ENCODE peak calls at places on chromosome 13, in nine cellular contexts. One of them, this sample, is unnamed.

GRCh38 chr13:112887151-112887550 is 81.9 kb upstream of the MCF2L start:
- DNase-seq in neural crest cell: no peak
- DNase-seq in PC-3: no peak
- DNase-seq in OCI-LY7: no peak
- DNase-seq in kidney epithelial cell: no peak
- DNase-seq in mesothelial cell of epicardium: no peak
- DNase-seq in brain microvascular endothelial cell: no peak
- DNase-seq in CD14-positive monocyte: no peak
- DNase-seq in choroid plexus epithelial cell: no peak
- DNase-seq in this sample: no peak

GRCh38 chr13:41019578-41020347 is 647 bp upstream of the ELF1 start:
- DNase-seq in mesothelial cell of epicardium: no peak
- DNase-seq in kidney epithelial cell: peak
- DNase-seq in choroid plexus epithelial cell: no peak
- DNase-seq in OCI-LY7: no peak
- DNase-seq in neural crest cell: no peak
- DNase-seq in PC-3: no peak
- DNase-seq in CD14-positive monocyte: no peak
- DNase-seq in brain microvascular endothelial cell: no peak
- DNase-seq in this sample: no peak

GRCh38 chr13:36820222-36820621 is 1.2 kb downstream of the RFXAP start:
- DNase-seq in choroid plexus epithelial cell: no peak
- DNase-seq in CD14-positive monocyte: no peak
- DNase-seq in PC-3: no peak
- DNase-seq in brain microvascular endothelial cell: no peak
- DNase-seq in neural crest cell: no peak
- DNase-seq in kidney epithelial cell: no peak
- DNase-seq in mesothelial cell of epicardium: no peak
- DNase-seq in OCI-LY7: peak
- DNase-seq in this sample: no peak

GRCh38 chr13:109401891-109402290 is 384.5 kb downstream of the IRS2 start:
- DNase-seq in mesothelial cell of epicardium: no peak
- DNase-seq in OCI-LY7: no peak
- DNase-seq in kidney epithelial cell: no peak
- DNase-seq in choroid plexus epithelial cell: no peak
- DNase-seq in CD14-positive monocyte: no peak
- DNase-seq in PC-3: no peak
- DNase-seq in brain microvascular endothelial cell: no peak
- DNase-seq in neural crest cell: no peak
- DNase-seq in this sample: no peak

GRCh38 chr13:67769987-67770341 is 539.8 kb upstream of the PCDH9 start:
- DNase-seq in choroid plexus epithelial cell: no peak
- DNase-seq in mesothelial cell of epicardium: no peak
- DNase-seq in brain microvascular endothelial cell: no peak
- DNase-seq in kidney epithelial cell: no peak
- DNase-seq in PC-3: no peak
- DNase-seq in OCI-LY7: no peak
- DNase-seq in neural crest cell: no peak
- DNase-seq in CD14-positive monocyte: no peak
- DNase-seq in this sample: no peak

GRCh38 chr13:39062004-39062403 is 23.7 kb downstream of the NHLRC3 start:
- DNase-seq in OCI-LY7: no peak
- DNase-seq in mesothelial cell of epicardium: no peak
- DNase-seq in CD14-positive monocyte: no peak
- DNase-seq in PC-3: no peak
- DNase-seq in choroid plexus epithelial cell: no peak
- DNase-seq in kidney epithelial cell: no peak
- DNase-seq in brain microvascular endothelial cell: no peak
- DNase-seq in neural crest cell: no peak
- DNase-seq in this sample: no peak

GRCh38 chr13:113145496-113145895 is 13.0 kb upstream of the PROZ start:
- DNase-seq in CD14-positive monocyte: no peak
- DNase-seq in kidney epithelial cell: no peak
- DNase-seq in mesothelial cell of epicardium: no peak
- DNase-seq in OCI-LY7: no peak
- DNase-seq in neural crest cell: no peak
- DNase-seq in PC-3: no peak
- DNase-seq in brain microvascular endothelial cell: no peak
- DNase-seq in choroid plexus epithelial cell: no peak
- DNase-seq in this sample: peak

GRCh38 chr13:77138813-77139212 is 111.9 kb upstream of the FBXL3 start:
- DNase-seq in choroid plexus epithelial cell: no peak
- DNase-seq in kidney epithelial cell: no peak
- DNase-seq in neural crest cell: no peak
- DNase-seq in mesothelial cell of epicardium: no peak
- DNase-seq in OCI-LY7: no peak
- DNase-seq in CD14-positive monocyte: no peak
- DNase-seq in PC-3: no peak
- DNase-seq in brain microvascular endothelial cell: no peak
- DNase-seq in this sample: no peak

GRCh38 chr13:75813323-75813722 is 177.2 kb downstream of the LMO7 start:
- DNase-seq in neural crest cell: no peak
- DNase-seq in mesothelial cell of epicardium: no peak
- DNase-seq in brain microvascular endothelial cell: no peak
- DNase-seq in PC-3: no peak
- DNase-seq in OCI-LY7: no peak
- DNase-seq in choroid plexus epithelial cell: no peak
- DNase-seq in kidney epithelial cell: no peak
- DNase-seq in CD14-positive monocyte: no peak
- DNase-seq in this sample: no peak

GRCh38 chr13:26221399-26221720 is 754 bp downstream of the RNF6 start:
- DNase-seq in kidney epithelial cell: no peak
- DNase-seq in OCI-LY7: no peak
- DNase-seq in CD14-positive monocyte: no peak
- DNase-seq in choroid plexus epithelial cell: no peak
- DNase-seq in brain microvascular endothelial cell: no peak
- DNase-seq in neural crest cell: no peak
- DNase-seq in mesothelial cell of epicardium: no peak
- DNase-seq in PC-3: no peak
- DNase-seq in this sample: no peak

GRCh38 chr13:47148543-47148942 is 251.7 kb upstream of the HTR2A start:
- DNase-seq in CD14-positive monocyte: no peak
- DNase-seq in OCI-LY7: no peak
- DNase-seq in kidney epithelial cell: no peak
- DNase-seq in mesothelial cell of epicardium: no peak
- DNase-seq in brain microvascular endothelial cell: no peak
- DNase-seq in neural crest cell: no peak
- DNase-seq in PC-3: no peak
- DNase-seq in choroid plexus epithelial cell: no peak
- DNase-seq in this sample: no peak

GRCh38 chr13:28394422-28394821 is 100.5 kb downstream of the FLT1 start:
- DNase-seq in kidney epithelial cell: no peak
- DNase-seq in OCI-LY7: no peak
- DNase-seq in neural crest cell: no peak
- DNase-seq in CD14-positive monocyte: peak
- DNase-seq in PC-3: peak
- DNase-seq in brain microvascular endothelial cell: peak
- DNase-seq in mesothelial cell of epicardium: no peak
- DNase-seq in choroid plexus epithelial cell: peak
- DNase-seq in this sample: no peak

GRCh38 chr13:32829676-32830091 is 186.5 kb upstream of the KL start:
- DNase-seq in OCI-LY7: no peak
- DNase-seq in PC-3: peak
- DNase-seq in brain microvascular endothelial cell: peak
- DNase-seq in mesothelial cell of epicardium: no peak
- DNase-seq in CD14-positive monocyte: no peak
- DNase-seq in kidney epithelial cell: peak
- DNase-seq in neural crest cell: no peak
- DNase-seq in choroid plexus epithelial cell: peak
- DNase-seq in this sample: no peak

GRCh38 chr13:60267498-60268202 is 103.9 kb upstream of the DIAPH3 start:
- DNase-seq in OCI-LY7: peak
- DNase-seq in kidney epithelial cell: no peak
- DNase-seq in brain microvascular endothelial cell: no peak
- DNase-seq in PC-3: no peak
- DNase-seq in CD14-positive monocyte: no peak
- DNase-seq in mesothelial cell of epicardium: peak
- DNase-seq in choroid plexus epithelial cell: peak
- DNase-seq in neural crest cell: no peak
- DNase-seq in this sample: no peak

GRCh38 chr13:46831588-46832194 is 34.7 kb upstream of the ESD start:
- DNase-seq in OCI-LY7: peak
- DNase-seq in choroid plexus epithelial cell: peak
- DNase-seq in neural crest cell: peak
- DNase-seq in brain microvascular endothelial cell: peak
- DNase-seq in PC-3: peak
- DNase-seq in mesothelial cell of epicardium: peak
- DNase-seq in kidney epithelial cell: peak
- DNase-seq in CD14-positive monocyte: no peak
- DNase-seq in this sample: no peak

GRCh38 chr13:49806126-49806536 is 13.6 kb upstream of the KPNA3 start:
- DNase-seq in kidney epithelial cell: no peak
- DNase-seq in mesothelial cell of epicardium: no peak
- DNase-seq in OCI-LY7: no peak
- DNase-seq in PC-3: peak
- DNase-seq in brain microvascular endothelial cell: no peak
- DNase-seq in neural crest cell: no peak
- DNase-seq in CD14-positive monocyte: no peak
- DNase-seq in choroid plexus epithelial cell: no peak
- DNase-seq in this sample: no peak

DNA sequence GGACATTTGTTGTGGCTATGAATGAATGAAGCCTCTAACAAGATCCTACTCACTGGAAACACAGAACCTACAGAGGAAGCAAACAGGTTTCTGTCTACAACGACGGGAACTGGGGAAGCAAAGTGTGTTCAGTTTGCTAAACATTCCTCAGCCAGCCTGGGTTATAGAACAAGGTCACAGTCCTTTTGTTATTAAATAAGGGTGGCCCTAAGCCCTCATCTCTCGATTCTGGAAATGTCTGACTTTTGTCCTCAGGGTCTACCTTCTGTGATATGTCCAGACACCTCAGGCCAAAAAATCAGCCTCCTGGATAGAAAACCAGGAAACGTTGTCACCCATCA is 64.6 kb upstream of the ARHGEF7 start:
- DNase-seq in kidney epithelial cell: no peak
- DNase-seq in CD14-positive monocyte: no peak
- DNase-seq in brain microvascular endothelial cell: no peak
- DNase-seq in OCI-LY7: no peak
- DNase-seq in choroid plexus epithelial cell: no peak
- DNase-seq in PC-3: no peak
- DNase-seq in neural crest cell: no peak
- DNase-seq in mesothelial cell of epicardium: no peak
- DNase-seq in this sample: no peak
- TF ChIP-seq CTCF in kidney epithelial cell: no peak
- TF ChIP-seq CTCF in CD14-positive monocyte: no peak
- TF ChIP-seq CTCF in brain microvascular endothelial cell: no peak
- TF ChIP-seq CTCF in OCI-LY7: no peak
- TF ChIP-seq CTCF in choroid plexus epithelial cell: no peak
- TF ChIP-seq CTCF in PC-3: no peak
- TF ChIP-seq CTCF in neural crest cell: peak
- TF ChIP-seq CTCF in mesothelial cell of epicardium: no peak
- TF ChIP-seq CTCF in this sample: peak

DNA sequence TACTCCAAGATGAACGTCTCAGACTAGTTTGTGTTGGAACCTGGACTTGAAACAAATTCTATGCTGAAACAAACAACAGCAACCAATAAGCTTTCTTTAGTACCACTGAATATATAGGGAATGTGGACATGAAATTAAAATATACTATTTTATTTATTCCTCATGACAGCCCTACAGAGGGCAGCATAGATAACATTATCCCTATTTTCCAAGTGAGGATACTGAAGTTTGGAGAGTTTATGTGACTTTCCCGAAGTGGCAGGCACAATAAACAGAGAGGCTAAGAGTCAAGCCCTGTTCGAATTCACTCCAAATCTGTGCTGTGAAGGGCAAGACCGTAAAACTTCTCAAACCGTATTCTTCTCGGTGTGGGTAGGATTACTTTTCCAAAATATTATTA is 509.9 kb upstream of the GPC6 start:
- DNase-seq in neural crest cell: no peak
- DNase-seq in PC-3: peak
- DNase-seq in mesothelial cell of epicardium: no peak
- DNase-seq in brain microvascular endothelial cell: peak
- DNase-seq in CD14-positive monocyte: no peak
- DNase-seq in kidney epithelial cell: no peak
- DNase-seq in OCI-LY7: no peak
- DNase-seq in choroid plexus epithelial cell: peak
- DNase-seq in this sample: no peak
- TF ChIP-seq CTCF in neural crest cell: peak
- TF ChIP-seq CTCF in PC-3: peak
- TF ChIP-seq CTCF in mesothelial cell of epicardium: no peak
- TF ChIP-seq CTCF in brain microvascular endothelial cell: peak
- TF ChIP-seq CTCF in CD14-positive monocyte: no peak
- TF ChIP-seq CTCF in kidney epithelial cell: no peak
- TF ChIP-seq CTCF in OCI-LY7: no peak
- TF ChIP-seq CTCF in choroid plexus epithelial cell: peak
- TF ChIP-seq CTCF in this sample: peak

GRCh38 chr13:30702006-30702405 is 33.3 kb upstream of the ALOX5AP start:
- DNase-seq in CD14-positive monocyte: no peak
- DNase-seq in mesothelial cell of epicardium: no peak
- DNase-seq in choroid plexus epithelial cell: no peak
- DNase-seq in kidney epithelial cell: no peak
- DNase-seq in neural crest cell: no peak
- DNase-seq in brain microvascular endothelial cell: no peak
- DNase-seq in OCI-LY7: no peak
- DNase-seq in PC-3: no peak
- DNase-seq in this sample: no peak
- TF ChIP-seq CTCF in CD14-positive monocyte: no peak
- TF ChIP-seq CTCF in mesothelial cell of epicardium: no peak
- TF ChIP-seq CTCF in choroid plexus epithelial cell: no peak
- TF ChIP-seq CTCF in kidney epithelial cell: no peak
- TF ChIP-seq CTCF in neural crest cell: no peak
- TF ChIP-seq CTCF in brain microvascular endothelial cell: peak
- TF ChIP-seq CTCF in OCI-LY7: peak
- TF ChIP-seq CTCF in PC-3: peak
- TF ChIP-seq CTCF in this sample: no peak

DNA sequence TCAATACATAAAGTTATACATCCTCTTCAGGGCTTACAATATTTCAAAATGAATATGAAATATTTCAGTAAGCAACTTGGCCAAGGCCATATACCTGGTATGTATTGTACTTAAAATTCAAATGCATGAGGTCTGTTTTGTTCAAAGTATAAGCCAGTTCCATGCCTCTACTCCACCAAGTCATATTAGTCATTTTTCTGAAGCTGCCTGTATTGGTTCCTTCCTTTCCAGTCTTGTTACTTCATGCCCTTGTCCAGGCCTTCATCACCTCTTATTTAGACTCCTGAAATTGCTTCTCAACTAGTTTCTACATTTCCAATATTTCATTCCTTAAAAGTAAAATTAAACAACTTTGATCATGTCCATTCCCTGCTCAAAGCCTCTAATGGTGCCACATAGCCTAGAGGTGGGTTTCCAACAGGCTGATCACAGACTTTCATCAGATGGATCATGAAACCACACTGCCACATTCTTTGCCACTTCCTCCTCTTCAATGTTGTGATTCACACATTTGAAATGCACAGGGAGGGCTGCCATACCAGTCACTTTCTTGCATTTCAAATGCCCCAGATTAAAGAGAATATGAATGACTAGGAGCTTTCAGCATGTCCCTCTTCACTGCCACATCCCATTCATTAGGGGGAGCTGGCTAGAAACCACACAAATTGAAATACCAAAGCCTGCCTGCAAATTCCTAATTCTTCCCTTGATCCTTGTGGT is 424.1 kb upstream of the DACH1 start:
- DNase-seq in CD14-positive monocyte: no peak
- DNase-seq in OCI-LY7: no peak
- DNase-seq in PC-3: peak
- DNase-seq in neural crest cell: no peak
- DNase-seq in kidney epithelial cell: peak
- DNase-seq in brain microvascular endothelial cell: peak
- DNase-seq in mesothelial cell of epicardium: no peak
- DNase-seq in choroid plexus epithelial cell: peak
- DNase-seq in this sample: no peak
- TF ChIP-seq CTCF in CD14-positive monocyte: no peak
- TF ChIP-seq CTCF in OCI-LY7: no peak
- TF ChIP-seq CTCF in PC-3: no peak
- TF ChIP-seq CTCF in neural crest cell: no peak
- TF ChIP-seq CTCF in kidney epithelial cell: no peak
- TF ChIP-seq CTCF in brain microvascular endothelial cell: peak
- TF ChIP-seq CTCF in mesothelial cell of epicardium: no peak
- TF ChIP-seq CTCF in choroid plexus epithelial cell: peak
- TF ChIP-seq CTCF in this sample: peak